ENCODE peak calls at places on chromosomes 5 and 9, in nine cellular contexts. O is colonic mucosa, T is pancreas, C is breast epithelium, F is kidney, Q is mammary epithelial cell, E is IMR-90, D is PC-9, L is mesendoderm. R is an unnamed sample.
A peak's percentile ranks its signal among the peaks of the same experiment; 100 is the strongest.

GRCh38 chr9:129352157-129352870 is 174.3 kb upstream of the IER5L start:
- DNase-seq in L (peak; percentile 90), F (peak; percentile 84), O (peak; percentile 39), E (no peak), Q (no peak), T (peak; percentile 34), C (no peak), D (no peak), R (peak; percentile 52)

GRCh38 chr5:61334224-61335196 is 2.5 kb downstream of the ZSWIM6 start:
- DNase-seq in E (peak; percentile 76), F (no peak), T (no peak), Q (no peak), D (no peak), L (peak; percentile 73), O (no peak), C (no peak), R (no peak)

GRCh38 chr9:98890256-98890655 is 53.5 kb upstream of the COL15A1 start:
- DNase-seq in L (no peak), Q (no peak), O (no peak), E (no peak), D (no peak), T (peak; percentile 58), C (no peak), F (no peak), R (no peak)

GRCh38 chr5:457195-457961 is 14.4 kb downstream of the EXOC3 start:
- DNase-seq in L (no peak), E (no peak), O (no peak), C (no peak), F (peak; percentile 57), Q (no peak), T (no peak), D (no peak), R (peak; percentile 28)

GRCh38 chr5:135543151-135543818 is 7.5 kb upstream of the NEUROG1 start:
- DNase-seq in L (no peak), E (no peak), T (no peak), O (no peak), C (no peak), D (no peak), Q (no peak), F (no peak), R (no peak)

GRCh38 chr5:38827525-38827924 is 18.3 kb upstream of the OSMR start:
- DNase-seq in T (no peak), C (no peak), F (no peak), L (no peak), D (no peak), E (peak; percentile 74), Q (no peak), O (no peak), R (no peak)

GRCh38 chr5:20420991-20421595 is 433.1 kb upstream of the CDH18 start:
- DNase-seq in O (no peak), T (no peak), E (no peak), Q (no peak), C (no peak), D (no peak), F (no peak), L (peak; percentile 17), R (no peak)

GRCh38 chr5:82164957-82165698 is 113.0 kb downstream of the RPS23 start:
- DNase-seq in Q (no peak), L (peak; percentile 65), O (no peak), F (no peak), C (no peak), E (peak; percentile 84), T (peak; percentile 32), D (no peak), R (peak; percentile 39)

GRCh38 chr5:2998106-2998505 is 246.6 kb upstream of the IRX2 start:
- DNase-seq in C (no peak), O (no peak), E (no peak), D (no peak), L (no peak), T (no peak), F (no peak), Q (no peak), R (no peak)

GRCh38 chr9:133256057-133256461 is 18.9 kb downstream of the ABO start:
- DNase-seq in C (no peak), T (no peak), O (no peak), D (no peak), E (no peak), L (no peak), Q (no peak), F (no peak), R (no peak)

GRCh38 chr5:116585227-116585626 is 10.6 kb upstream of the SEMA6A start:
- DNase-seq in C (no peak), L (no peak), Q (no peak), T (no peak), O (no peak), F (no peak), D (no peak), E (no peak), R (no peak)

GRCh38 chr5:122844136-122844915 is 1.1 kb upstream of the SNX24 start:
- DNase-seq in E (no peak), Q (no peak), T (peak; percentile 49), F (no peak), O (peak; percentile 44), C (no peak), D (peak; percentile 10), L (peak; percentile 30), R (no peak)

GRCh38 chr5:64505769-64506566 is at the start of gene RGS7BP:
- DNase-seq in L (peak; percentile 86), T (peak; percentile 18), D (no peak), E (peak; percentile 7), Q (peak; percentile 22), O (no peak), C (no peak), F (peak; percentile 86), R (peak; percentile 82)

GRCh38 chr5:137141779-137142178 is 357.3 kb downstream of the SPOCK1 start:
- DNase-seq in C (no peak), L (no peak), O (no peak), D (no peak), E (no peak), F (no peak), Q (peak; percentile 43), T (no peak), R (no peak)

GRCh38 chr9:132997591-132997990 is 19.1 kb downstream of the GFI1B start:
- DNase-seq in C (no peak), O (no peak), T (no peak), F (no peak), D (no peak), E (peak; percentile 65), L (peak; percentile 63), Q (no peak), R (no peak)

GRCh38 chr5:10441083-10441991 is at the start of gene ROPN1L:
- DNase-seq in Q (peak; percentile 87), D (peak; percentile 97), F (peak; percentile 95), E (peak; percentile 82), C (peak; percentile 68), T (peak; percentile 86), L (peak; percentile 93), O (peak; percentile 89), R (peak; percentile 91)

GRCh38 chr5:95241635-95242034 is 43.3 kb downstream of the MCTP1 start:
- DNase-seq in Q (no peak), C (no peak), D (no peak), T (no peak), O (no peak), E (no peak), L (no peak), F (no peak), R (no peak)

GRCh38 chr9:34796924-34797323 is 87.0 kb upstream of the CCL21 start:
- DNase-seq in L (peak; percentile 16), O (no peak), C (no peak), T (no peak), D (no peak), Q (no peak), E (no peak), F (no peak), R (no peak)
- H3K27ac ChIP-seq in L (no peak overlapping the region), O (no peak overlapping the region), C (no peak overlapping the region), T (no peak overlapping the region), D (no peak overlapping the region), Q (no peak overlapping the region), E (no peak overlapping the region), F (no peak overlapping the region), R (no peak overlapping the region)

GRCh38 chr5:172788771-172789686 is 18.0 kb upstream of the DUSP1 start:
- DNase-seq in L (peak; percentile 69), D (no peak), F (peak; percentile 89), T (peak; percentile 91), Q (no peak), E (no peak), C (no peak), O (peak; percentile 83), R (peak; percentile 85)

GRCh38 chr5:172789687-172790495 is 18.9 kb upstream of the DUSP1 start:
- DNase-seq in Q (no peak), D (no peak), T (no peak), L (no peak), E (no peak), F (peak; percentile 83), C (no peak), O (peak; percentile 27), R (peak; percentile 85)

GRCh38 chr5:172786736-172787462 is 15.9 kb upstream of the DUSP1 start:
- DNase-seq in O (no peak), L (peak; percentile 11), T (no peak), E (no peak), C (no peak), Q (no peak), D (no peak), F (no peak), R (no peak)

GRCh38 chr5:172782169-172783039 is 11.4 kb upstream of the DUSP1 start:
- DNase-seq in L (no peak), F (no peak), D (no peak), T (no peak), O (no peak), C (no peak), E (peak; percentile 76), Q (peak; percentile 63), R (no peak)

DNA sequence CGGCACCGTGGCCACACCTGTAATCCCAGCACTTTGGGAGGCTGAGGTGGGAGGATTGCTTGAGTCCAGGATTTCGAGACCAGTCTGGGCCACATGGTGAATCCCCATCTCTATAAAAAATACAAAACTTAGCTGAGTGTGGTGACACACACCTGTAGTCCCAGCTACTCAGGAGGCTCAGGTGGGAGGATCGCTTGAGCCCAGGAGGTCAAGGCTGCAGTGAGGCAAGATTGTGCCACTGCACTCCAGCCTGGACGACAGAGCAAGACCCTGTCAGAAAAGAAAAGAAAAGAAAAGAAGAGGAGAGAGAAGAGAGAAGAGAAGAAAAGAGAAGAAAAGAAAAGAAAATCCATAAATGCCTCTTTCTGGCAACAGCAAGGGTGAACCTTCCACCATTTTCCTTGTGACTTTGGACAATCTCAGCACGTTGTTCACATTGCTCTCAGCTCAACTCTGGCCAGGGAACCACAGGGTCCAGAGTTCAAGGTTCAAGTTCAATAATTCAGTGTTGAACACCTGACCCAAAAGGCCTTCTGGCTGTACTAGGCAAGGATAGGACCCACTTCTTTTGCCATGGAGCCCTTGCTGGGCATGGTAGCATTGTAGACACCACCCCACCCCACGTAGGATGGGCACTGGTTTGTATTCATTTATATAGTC is 14.6 kb upstream of the DUSP1 start:
- DNase-seq in C (no peak), D (no peak), E (no peak), O (no peak), T (no peak), Q (no peak), F (no peak), L (no peak), R (no peak)
- H3K27ac ChIP-seq in C (no peak overlapping the region), D (no peak overlapping the region), E (no peak overlapping the region), O (no peak overlapping the region), T (no peak overlapping the region), Q (no peak overlapping the region), F (no peak overlapping the region), L (no peak overlapping the region), R (no peak overlapping the region)

GRCh38 chr9:14313378-14313940 is 482 bp downstream of the NFIB start:
- DNase-seq in O (peak; percentile 43), E (peak; percentile 31), C (no peak), L (peak; percentile 83), D (peak; percentile 4), T (no peak), F (peak; percentile 76), Q (no peak), R (peak; percentile 66)
- H3K27ac ChIP-seq in O (peak overlapping the region; percentile 93), E (no peak overlapping the region), C (peak overlapping the region; percentile 96), L (peak overlapping the region; percentile 42), D (peak overlapping the region; percentile 96), T (peak overlapping the region; percentile 92), F (peak overlapping the region; percentile 94), Q (peak overlapping the region; percentile 95), R (peak overlapping the region; percentile 96)

GRCh38 chr5:54021413-54022155 is 288.8 kb downstream of the ARL15 start:
- DNase-seq in C (no peak), E (peak; percentile 42), O (no peak), L (no peak), D (no peak), Q (peak; percentile 10), F (no peak), T (no peak), R (no peak)
- H3K27ac ChIP-seq in C (no peak overlapping the region), E (no peak overlapping the region), O (no peak overlapping the region), L (peak overlapping the region; percentile 13), D (no peak overlapping the region), Q (no peak overlapping the region), F (no peak overlapping the region), T (no peak overlapping the region), R (no peak overlapping the region)